ENCODE peak calls at places on chromosomes 3 and 15, in seven cellular contexts. One of them, this sample, is unnamed.

GRCh38 chr3:42698911-42699230 is 3.7 kb downstream of the HHATL start:
- DNase-seq in cardiac muscle cell: no peak
- DNase-seq in kidney: no peak
- DNase-seq in lung: no peak
- DNase-seq in tibial artery: no peak
- DNase-seq in HAP-1: no peak
- DNase-seq in vagina: no peak
- DNase-seq in this sample: peak; percentile 4

GRCh38 chr3:80232760-80233159 is 465.0 kb upstream of the ROBO1 start:
- DNase-seq in cardiac muscle cell: peak; percentile 88
- DNase-seq in kidney: no peak
- DNase-seq in lung: no peak
- DNase-seq in tibial artery: no peak
- DNase-seq in HAP-1: no peak
- DNase-seq in vagina: no peak
- DNase-seq in this sample: no peak

GRCh38 chr3:188764609-188765008 is 407.2 kb upstream of the TPRG1 start:
- DNase-seq in cardiac muscle cell: no peak
- DNase-seq in kidney: no peak
- DNase-seq in lung: no peak
- DNase-seq in tibial artery: no peak
- DNase-seq in HAP-1: no peak
- DNase-seq in vagina: no peak
- DNase-seq in this sample: no peak

GRCh38 chr3:127671523-127672428 is 976 bp upstream of the ABTB1 start:
- DNase-seq in cardiac muscle cell: peak; percentile 11
- DNase-seq in kidney: peak; percentile 87
- DNase-seq in lung: no peak
- DNase-seq in tibial artery: peak; percentile 22
- DNase-seq in HAP-1: no peak
- DNase-seq in vagina: no peak
- DNase-seq in this sample: no peak

GRCh38 chr3:102207173-102207572 is 227.6 kb upstream of the ZPLD1 start:
- DNase-seq in cardiac muscle cell: no peak
- DNase-seq in kidney: no peak
- DNase-seq in lung: no peak
- DNase-seq in tibial artery: no peak
- DNase-seq in HAP-1: no peak
- DNase-seq in vagina: no peak
- DNase-seq in this sample: no peak

GRCh38 chr15:29788433-29789034 is 33.7 kb downstream of the TJP1 start:
- DNase-seq in cardiac muscle cell: no peak
- DNase-seq in kidney: no peak
- DNase-seq in lung: no peak
- DNase-seq in tibial artery: no peak
- DNase-seq in HAP-1: no peak
- DNase-seq in vagina: no peak
- DNase-seq in this sample: no peak

GRCh38 chr3:119700920-119701734 is 1.7 kb upstream of the CFAP91 start:
- DNase-seq in cardiac muscle cell: no peak
- DNase-seq in kidney: no peak
- DNase-seq in lung: no peak
- DNase-seq in tibial artery: no peak
- DNase-seq in HAP-1: no peak
- DNase-seq in vagina: no peak
- DNase-seq in this sample: no peak

GRCh38 chr3:57935539-57935938 is 72.7 kb upstream of the FLNB start:
- DNase-seq in cardiac muscle cell: peak; percentile 30
- DNase-seq in kidney: no peak
- DNase-seq in lung: no peak
- DNase-seq in tibial artery: no peak
- DNase-seq in HAP-1: no peak
- DNase-seq in vagina: no peak
- DNase-seq in this sample: no peak

GRCh38 chr3:178845446-178846118 is 226.0 kb downstream of the ZMAT3 start:
- DNase-seq in cardiac muscle cell: no peak
- DNase-seq in kidney: no peak
- DNase-seq in lung: no peak
- DNase-seq in tibial artery: no peak
- DNase-seq in HAP-1: no peak
- DNase-seq in vagina: no peak
- DNase-seq in this sample: no peak

GRCh38 chr3:7508821-7509220 is 647.9 kb downstream of the GRM7 start:
- DNase-seq in cardiac muscle cell: peak; percentile 38
- DNase-seq in kidney: no peak
- DNase-seq in lung: no peak
- DNase-seq in tibial artery: no peak
- DNase-seq in HAP-1: no peak
- DNase-seq in vagina: no peak
- DNase-seq in this sample: no peak

GRCh38 chr3:114446605-114447004 is 152.8 kb downstream of the TIGIT start:
- DNase-seq in cardiac muscle cell: no peak
- DNase-seq in kidney: no peak
- DNase-seq in lung: no peak
- DNase-seq in tibial artery: no peak
- DNase-seq in HAP-1: peak; percentile 34
- DNase-seq in vagina: no peak
- DNase-seq in this sample: peak; percentile 45

GRCh38 chr3:114447545-114447944 is 153.7 kb downstream of the TIGIT start:
- DNase-seq in cardiac muscle cell: no peak
- DNase-seq in kidney: no peak
- DNase-seq in lung: no peak
- DNase-seq in tibial artery: no peak
- DNase-seq in HAP-1: peak; percentile 82
- DNase-seq in vagina: no peak
- DNase-seq in this sample: no peak

GRCh38 chr3:114444216-114444615 is 150.4 kb downstream of the TIGIT start:
- DNase-seq in cardiac muscle cell: peak; percentile 15
- DNase-seq in kidney: no peak
- DNase-seq in lung: no peak
- DNase-seq in tibial artery: no peak
- DNase-seq in HAP-1: no peak
- DNase-seq in vagina: no peak
- DNase-seq in this sample: no peak

GRCh38 chr3:114447950-114448479 is 154.2 kb downstream of the TIGIT start:
- DNase-seq in cardiac muscle cell: no peak
- DNase-seq in kidney: no peak
- DNase-seq in lung: no peak
- DNase-seq in tibial artery: no peak
- DNase-seq in HAP-1: no peak
- DNase-seq in vagina: no peak
- DNase-seq in this sample: no peak

GRCh38 chr3:114445233-114445632 is 151.4 kb downstream of the TIGIT start:
- DNase-seq in cardiac muscle cell: no peak
- DNase-seq in kidney: no peak
- DNase-seq in lung: no peak
- DNase-seq in tibial artery: no peak
- DNase-seq in HAP-1: no peak
- DNase-seq in vagina: no peak
- DNase-seq in this sample: no peak
- H3K4me1 ChIP-seq in cardiac muscle cell: peaks cover 51% of the 10 kb centered on the region
- H3K4me1 ChIP-seq in kidney: peaks cover 2% of the 10 kb centered on the region
- H3K4me1 ChIP-seq in lung: peaks cover 19% of the 10 kb centered on the region
- H3K4me1 ChIP-seq in tibial artery: peaks cover 22% of the 10 kb centered on the region
- H3K4me1 ChIP-seq in HAP-1: peaks cover 37% of the 10 kb centered on the region
- H3K4me1 ChIP-seq in vagina: peaks cover 45% of the 10 kb centered on the region
- H3K4me1 ChIP-seq in this sample: peaks cover 64% of the 10 kb centered on the region

GRCh38 chr15:41048397-41048796 is 67.7 kb downstream of the INO80 start:
- DNase-seq in cardiac muscle cell: no peak
- DNase-seq in kidney: no peak
- DNase-seq in lung: no peak
- DNase-seq in tibial artery: no peak
- DNase-seq in HAP-1: no peak
- DNase-seq in vagina: no peak
- DNase-seq in this sample: no peak

GRCh38 chr15:41047474-41047873 is 68.6 kb downstream of the INO80 start:
- DNase-seq in cardiac muscle cell: no peak
- DNase-seq in kidney: no peak
- DNase-seq in lung: no peak
- DNase-seq in tibial artery: no peak
- DNase-seq in HAP-1: no peak
- DNase-seq in vagina: no peak
- DNase-seq in this sample: no peak

GRCh38 chr15:41042851-41043250 is 73.2 kb downstream of the INO80 start:
- DNase-seq in cardiac muscle cell: no peak
- DNase-seq in kidney: no peak
- DNase-seq in lung: no peak
- DNase-seq in tibial artery: no peak
- DNase-seq in HAP-1: no peak
- DNase-seq in vagina: no peak
- DNase-seq in this sample: no peak

DNA sequence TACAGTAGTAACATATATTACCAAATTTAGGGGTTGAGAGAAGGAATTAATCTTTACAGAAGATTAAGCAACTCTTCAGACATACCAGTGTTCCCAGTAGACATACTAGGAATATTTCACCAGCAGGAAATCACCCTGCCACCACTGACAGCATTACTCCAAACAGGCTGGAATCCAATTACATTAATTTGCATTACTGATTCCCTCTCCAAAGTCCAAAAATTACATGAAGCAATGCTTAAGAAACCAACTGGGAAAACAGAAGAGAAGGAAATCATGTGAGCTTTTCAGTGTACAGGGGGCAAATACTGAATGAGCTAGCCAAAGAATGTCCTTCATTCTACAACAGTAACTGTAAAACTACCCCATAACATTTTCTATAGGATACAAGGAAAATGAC is 72.8 kb downstream of the INO80 start:
- DNase-seq in cardiac muscle cell: peak; percentile 93
- DNase-seq in kidney: no peak
- DNase-seq in lung: no peak
- DNase-seq in tibial artery: no peak
- DNase-seq in HAP-1: no peak
- DNase-seq in vagina: no peak
- DNase-seq in this sample: no peak
- H3K36me3 ChIP-seq in cardiac muscle cell: peaks cover 58% of the 10 kb centered on the region
- H3K36me3 ChIP-seq in kidney: peaks cover 3% of the 10 kb centered on the region
- H3K36me3 ChIP-seq in lung: peaks cover 16% of the 10 kb centered on the region
- H3K36me3 ChIP-seq in tibial artery: peaks cover 73% of the 10 kb centered on the region
- H3K36me3 ChIP-seq in HAP-1: peaks cover 69% of the 10 kb centered on the region
- H3K36me3 ChIP-seq in vagina: no peaks in the 10 kb centered on the region
- H3K36me3 ChIP-seq in this sample: no peaks in the 10 kb centered on the region

DNA sequence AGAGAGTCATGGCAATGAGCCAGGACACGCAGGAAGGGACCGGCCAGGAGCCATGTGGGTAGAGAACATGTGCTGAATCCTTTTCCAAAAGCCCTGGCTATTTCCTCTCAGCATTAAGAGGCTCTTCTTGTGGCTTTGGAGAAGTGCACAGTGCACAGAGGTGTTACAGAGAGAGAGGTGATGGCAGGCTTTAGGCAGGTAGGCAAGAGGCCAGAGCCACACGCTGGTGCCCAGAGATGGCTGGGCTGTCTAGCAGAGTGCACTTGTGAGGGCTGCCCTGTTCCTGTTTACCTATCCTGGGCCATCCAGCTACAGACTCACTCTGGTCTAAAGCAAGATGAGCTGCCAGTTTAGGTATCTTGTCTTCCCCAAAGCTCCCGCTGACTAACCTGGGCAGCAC is 402.6 kb downstream of the OCA2 start:
- DNase-seq in cardiac muscle cell: no peak
- DNase-seq in kidney: no peak
- DNase-seq in lung: no peak
- DNase-seq in tibial artery: no peak
- DNase-seq in HAP-1: no peak
- DNase-seq in vagina: no peak
- DNase-seq in this sample: no peak
- H3K4me1 ChIP-seq in cardiac muscle cell: peaks cover 7% of the 10 kb centered on the region
- H3K4me1 ChIP-seq in kidney: no peaks in the 10 kb centered on the region
- H3K4me1 ChIP-seq in lung: no peaks in the 10 kb centered on the region
- H3K4me1 ChIP-seq in tibial artery: no peaks in the 10 kb centered on the region
- H3K4me1 ChIP-seq in HAP-1: no peaks in the 10 kb centered on the region
- H3K4me1 ChIP-seq in vagina: no peaks in the 10 kb centered on the region
- H3K4me1 ChIP-seq in this sample: no peaks in the 10 kb centered on the region

DNA sequence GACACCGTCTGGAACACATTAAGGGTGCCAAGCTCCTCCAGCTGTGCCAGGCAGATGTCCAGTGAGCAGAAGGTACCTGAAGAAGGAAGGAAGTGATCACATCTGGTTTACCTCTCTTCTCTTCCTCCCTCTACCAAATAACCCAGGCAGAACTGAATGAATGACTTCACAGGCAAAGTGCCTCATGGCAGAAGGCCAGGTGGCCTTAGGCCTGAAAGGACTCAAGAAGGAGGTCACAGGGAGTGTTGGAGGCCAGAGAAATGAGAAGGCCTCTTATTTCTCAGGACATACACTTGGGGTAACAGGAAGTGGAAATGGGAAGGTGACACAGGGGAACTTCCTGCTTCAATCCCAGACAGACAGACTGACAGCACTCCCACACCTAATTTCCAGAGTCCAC is 17.4 kb upstream of the SIN3A start:
- DNase-seq in cardiac muscle cell: no peak
- DNase-seq in kidney: no peak
- DNase-seq in lung: no peak
- DNase-seq in tibial artery: no peak
- DNase-seq in HAP-1: no peak
- DNase-seq in vagina: no peak
- DNase-seq in this sample: no peak
- H3K36me3 ChIP-seq in cardiac muscle cell: peaks cover 41% of the 10 kb centered on the region
- H3K36me3 ChIP-seq in kidney: peaks cover 30% of the 10 kb centered on the region
- H3K36me3 ChIP-seq in lung: peaks cover 40% of the 10 kb centered on the region
- H3K36me3 ChIP-seq in tibial artery: peaks cover 72% of the 10 kb centered on the region
- H3K36me3 ChIP-seq in HAP-1: peaks cover 81% of the 10 kb centered on the region
- H3K36me3 ChIP-seq in vagina: no peaks in the 10 kb centered on the region
- H3K36me3 ChIP-seq in this sample: no peaks in the 10 kb centered on the region